ENCODE peak calls at places on chromosomes 13 and 19, in four cellular contexts. W, N, K and U are unnamed samples.

GRCh38 chr19:2034729-2035589 is 16.1 kb downstream of the MKNK2 start:
- DNase-seq in K (peak), W (no peak), N (peak), U (no peak)

GRCh38 chr19:2050349-2050990 is 574 bp downstream of the MKNK2 start:
- DNase-seq in W (no peak), N (no peak), K (no peak), U (no peak)

GRCh38 chr19:49637865-49638350 is 2.0 kb downstream of the RRAS start:
- DNase-seq in N (peak), W (no peak), K (peak), U (no peak)

GRCh38 chr13:101838305-101838835 is 385.9 kb downstream of the ITGBL1 start:
- DNase-seq in W (no peak), K (no peak), N (peak), U (no peak)

GRCh38 chr13:51501592-51502205 is 48.9 kb upstream of the INTS6 start:
- DNase-seq in K (no peak), N (no peak), W (no peak), U (no peak)

GRCh38 chr13:40666905-40667621 is 622 bp upstream of the FOXO1 start:
- DNase-seq in N (peak), W (no peak), K (peak), U (no peak)

GRCh38 chr13:36913463-36913862 is 6.6 kb downstream of the SMAD9 start:
- DNase-seq in N (no peak), K (no peak), W (no peak), U (no peak)

GRCh38 chr19:17762505-17763229 is 11.4 kb downstream of the FCHO1 start:
- DNase-seq in K (no peak), N (peak), W (no peak), U (no peak)

GRCh38 chr13:65336916-65337315 is 1893.2 kb downstream of the PCDH9 start:
- DNase-seq in K (no peak), N (peak), W (peak), U (no peak)

GRCh38 chr13:78572459-78572858 is 30.9 kb downstream of the POU4F1 start:
- DNase-seq in K (no peak), N (no peak), W (no peak), U (no peak)

GRCh38 chr13:111474136-111475002 is 153.9 kb downstream of the TEX29 start:
- DNase-seq in K (no peak), W (peak), N (no peak), U (peak)

GRCh38 chr13:113802090-113802531 is 43.1 kb downstream of the TMEM255B start:
- DNase-seq in W (peak), N (peak), K (peak), U (no peak)

GRCh38 chr19:3162418-3163229 is 15.9 kb upstream of the S1PR4 start:
- DNase-seq in N (no peak), K (no peak), W (no peak), U (no peak)

DNA sequence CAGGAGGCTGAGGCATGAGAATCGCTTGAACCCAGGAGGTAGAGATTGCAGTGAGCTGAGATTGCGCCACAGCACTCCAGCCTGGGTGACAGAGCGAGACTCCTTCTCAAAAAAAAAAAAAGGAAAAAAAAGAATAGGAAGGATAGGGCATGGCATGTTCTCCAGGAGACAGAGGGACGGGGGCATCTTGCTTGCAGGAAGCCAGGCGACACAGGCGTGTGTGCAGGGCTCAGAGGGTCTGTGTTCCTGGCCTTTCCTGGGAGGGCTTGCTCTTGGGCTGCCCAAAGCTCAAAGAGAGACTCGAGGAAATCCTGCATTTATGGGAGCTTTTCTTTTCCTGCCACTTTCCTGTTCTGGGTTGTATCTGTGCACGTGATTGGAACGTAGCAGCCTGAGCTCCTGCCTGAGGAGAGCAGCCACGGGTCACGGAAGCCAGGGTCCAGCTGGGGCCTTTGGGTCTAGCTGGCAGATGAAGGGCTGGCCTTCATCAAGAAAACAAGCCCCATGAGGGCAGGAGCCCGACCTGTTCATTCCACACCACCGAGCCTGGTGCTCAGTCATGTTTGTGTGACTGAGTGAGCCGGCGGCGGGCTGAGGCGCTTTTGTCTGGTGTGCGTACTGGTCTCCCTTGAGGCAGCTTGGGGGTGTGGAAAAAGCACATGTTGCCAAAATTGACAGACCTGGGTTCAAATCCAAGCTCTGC is 44.5 kb downstream of the CAPN12 start:
- DNase-seq in W (no peak), K (no peak), N (no peak), U (no peak)
- H3K27ac ChIP-seq in W (no peak), K (peak), N (no peak), U (no peak)

GRCh38 chr13:49545661-49546060 is 39.7 kb downstream of the RCBTB1 start:
- DNase-seq in W (no peak), N (no peak), K (no peak), U (no peak)
- H3K27ac ChIP-seq in W (no peak), N (no peak), K (no peak), U (no peak)

DNA sequence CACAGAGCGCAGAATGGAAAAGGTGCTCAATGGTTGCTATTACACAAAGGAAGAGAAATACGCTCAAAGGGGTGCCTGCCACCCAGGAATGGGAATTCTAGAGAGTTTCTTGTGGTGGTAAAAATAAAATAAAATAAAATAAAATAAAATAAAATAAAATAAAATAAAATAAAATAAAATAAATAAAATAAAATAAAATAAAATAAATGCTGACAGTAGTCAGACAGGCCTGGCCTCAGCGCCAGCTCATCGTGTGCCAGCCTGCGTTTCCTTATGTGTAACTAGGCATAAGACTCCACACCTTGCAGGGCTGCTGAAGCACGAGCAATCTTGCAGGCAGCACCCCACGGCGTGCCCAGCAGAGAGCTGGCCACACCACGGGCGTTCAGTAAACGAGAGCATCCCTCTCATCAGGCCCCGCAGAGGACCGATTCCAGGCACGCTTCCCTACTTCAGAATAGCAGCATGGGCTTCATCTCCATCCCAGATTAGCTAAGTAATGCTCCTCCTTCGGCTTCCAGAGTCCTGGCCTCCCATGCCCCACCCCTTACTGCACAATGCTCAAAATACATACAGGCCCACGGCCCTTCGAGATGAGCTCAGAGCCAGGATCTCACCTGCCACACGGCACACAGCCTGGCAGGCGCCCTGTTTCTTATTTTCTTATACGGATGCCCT is 5.6 kb downstream of the NAPA start:
- DNase-seq in K (no peak), W (no peak), N (peak), U (no peak)
- H3K27ac ChIP-seq in K (peak), W (no peak), N (no peak), U (peak)

GRCh38 chr19:48122421-48122820 is 11.8 kb upstream of the PLA2G4C start:
- DNase-seq in K (no peak), W (no peak), N (no peak), U (no peak)
- H3K27ac ChIP-seq in K (no peak), W (no peak), N (no peak), U (peak)

DNA sequence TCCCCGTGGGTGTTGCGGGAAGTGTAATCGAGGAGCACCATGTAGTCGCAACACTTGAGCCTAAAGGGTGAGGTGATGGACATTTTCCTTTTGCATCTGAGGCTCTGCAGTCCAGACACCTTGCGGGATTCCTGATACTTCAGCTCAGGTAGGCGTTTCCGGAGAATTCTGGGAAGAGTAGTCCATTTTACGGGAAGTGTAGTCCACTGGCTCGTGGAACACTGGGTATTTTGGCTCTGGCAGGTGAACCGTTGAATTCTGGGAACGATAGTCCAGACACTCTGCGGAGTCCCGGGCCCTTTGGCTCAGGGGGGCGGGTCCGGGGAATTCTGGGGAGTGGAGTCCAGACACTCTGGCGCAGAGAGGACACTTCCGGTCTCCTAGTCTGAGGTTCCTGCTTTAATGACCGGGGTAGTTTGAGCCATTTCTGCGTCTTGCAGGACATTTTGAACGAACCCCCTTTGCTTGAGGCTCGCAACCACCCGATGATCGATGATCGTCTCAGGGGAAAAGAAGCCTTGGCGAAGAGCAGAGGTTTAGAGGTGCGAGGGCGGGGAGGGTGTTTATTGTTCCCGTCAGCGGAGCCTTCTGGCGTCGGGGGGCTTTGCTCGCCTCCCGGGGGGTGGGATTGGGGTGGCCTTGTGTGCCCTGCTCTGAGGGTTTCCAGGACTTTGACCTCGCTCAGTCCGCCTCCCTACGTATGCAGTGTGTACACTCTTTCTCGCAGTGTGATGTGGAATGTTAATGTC is at the start of gene ZNF223:
- DNase-seq in W (peak), N (peak), K (peak), U (peak)
- H3K27ac ChIP-seq in W (peak), N (peak), K (peak), U (peak)

DNA sequence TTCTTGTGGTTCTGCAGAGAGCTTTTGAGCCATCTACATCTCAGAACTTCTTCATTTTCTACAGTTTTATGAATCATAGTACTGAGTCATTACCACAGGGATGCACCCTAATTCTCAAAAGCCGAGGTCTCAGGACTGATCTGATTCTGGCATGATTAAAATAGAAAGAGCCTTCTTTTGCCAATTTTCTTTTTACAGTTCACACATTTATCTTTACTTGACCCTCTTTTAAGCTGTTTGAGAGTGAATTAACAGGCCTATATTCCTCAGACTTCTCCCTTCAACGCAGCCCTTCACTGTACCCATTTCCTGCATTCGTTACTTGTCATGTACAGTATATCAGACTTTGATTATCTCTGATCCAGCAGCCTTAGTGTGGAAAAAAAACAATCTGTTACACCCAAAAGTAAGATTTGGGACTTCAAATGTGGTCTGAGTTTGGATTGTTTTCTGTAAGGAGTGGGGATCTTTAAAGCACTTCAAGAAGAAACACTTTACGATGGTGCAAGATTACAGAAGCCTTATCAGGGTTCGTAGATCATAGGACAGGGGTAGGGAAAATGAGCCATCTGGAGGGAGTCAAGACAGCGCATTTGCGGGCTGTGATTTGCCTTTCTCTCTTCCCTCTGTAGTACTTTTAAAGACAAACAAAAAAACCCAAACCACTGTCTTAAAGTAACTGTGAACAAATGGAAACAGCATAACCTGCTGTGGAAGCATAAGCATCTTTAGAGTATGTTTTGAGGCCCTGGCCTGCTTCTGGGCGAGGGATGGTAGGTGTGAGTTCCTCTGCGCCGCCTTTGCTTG is 15.3 kb upstream of the GPR183 start:
- DNase-seq in N (no peak), W (no peak), K (no peak), U (no peak)
- H3K27ac ChIP-seq in N (no peak), W (peak), K (no peak), U (no peak)

DNA sequence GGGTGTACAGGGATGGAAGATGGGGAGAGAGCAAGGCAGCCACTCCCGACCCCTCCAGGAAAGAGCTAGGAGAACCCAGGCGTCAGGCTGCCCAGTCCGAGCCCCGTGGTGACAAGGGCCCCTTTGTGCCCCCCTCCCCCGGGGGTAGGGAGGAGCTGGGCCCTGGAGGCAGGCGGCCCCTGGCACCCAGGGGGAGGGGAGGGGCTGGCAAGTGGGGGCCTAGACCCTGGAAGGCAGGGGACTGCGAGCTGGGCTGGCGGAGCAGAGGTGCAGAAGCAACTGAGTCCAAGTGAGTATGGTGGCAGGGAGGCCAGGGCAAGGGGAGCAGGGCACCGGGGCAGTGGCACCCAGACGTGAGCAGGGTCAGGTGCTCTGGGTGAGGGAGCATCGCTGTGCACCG is at the start of gene MAG:
- DNase-seq in N (no peak), K (no peak), W (no peak), U (peak)
- H3K27ac ChIP-seq in N (no peak), K (no peak), W (no peak), U (peak)

GRCh38 chr13:74148437-74148836 is 14.2 kb upstream of the KLF12 start:
- DNase-seq in K (no peak), N (no peak), W (no peak), U (no peak)
- H3K27ac ChIP-seq in K (no peak), N (no peak), W (no peak), U (no peak)

GRCh38 chr19:33301011-33301899 is 1.1 kb downstream of the CEBPA start:
- DNase-seq in K (peak), W (no peak), N (no peak), U (no peak)
- H3K27ac ChIP-seq in K (peak), W (no peak), N (no peak), U (peak)